ENCODE peak calls at places on chromosomes 1 and 21, in four cellular contexts. T, G, I and L are unnamed samples.
A peak's percentile ranks its signal among the peaks of the same experiment; 100 is the strongest.

GRCh38 chr1:96861836-96862235 is 140.3 kb downstream of the PTBP2 start:
- DNase-seq in I (no peak), G (no peak), T (no peak), L (no peak)

GRCh38 chr1:228185641-228185965 is 20.0 kb downstream of the IBA57 start:
- DNase-seq in I (no peak), G (no peak), T (no peak), L (no peak)

GRCh38 chr21:36113647-36114428 is 21.0 kb upstream of the CBR3 start:
- DNase-seq in G (peak; percentile 46), T (no peak), I (no peak), L (no peak)

GRCh38 chr1:96808186-96808585 is 86.6 kb downstream of the PTBP2 start:
- DNase-seq in T (no peak), G (no peak), I (no peak), L (no peak)

GRCh38 chr21:36260030-36260787 is 59.8 kb upstream of the MORC3 start:
- DNase-seq in T (no peak), G (no peak), I (peak; percentile 14), L (peak; percentile 21)

GRCh38 chr1:28792644-28793121 is 19.3 kb upstream of the OPRD1 start:
- DNase-seq in I (no peak), G (no peak), T (no peak), L (no peak)

GRCh38 chr1:226827458-226827857 is 43.0 kb upstream of the PSEN2 start:
- DNase-seq in T (no peak), I (peak; percentile 44), G (no peak), L (no peak)

GRCh38 chr1:238336531-238336930 is 445.8 kb upstream of the ZP4 start:
- DNase-seq in G (no peak), I (no peak), T (no peak), L (no peak)

GRCh38 chr1:149845416-149845815 is 54.0 kb upstream of the BOLA1 start:
- DNase-seq in T (no peak), I (no peak), G (no peak), L (no peak)

GRCh38 chr1:210726621-210727020 is 397.9 kb downstream of the HHAT start:
- DNase-seq in T (no peak), I (no peak), G (no peak), L (no peak)

GRCh38 chr1:226665505-226666163 is 73.4 kb downstream of the ITPKB start:
- DNase-seq in G (no peak), T (no peak), I (no peak), L (no peak)

GRCh38 chr1:1212780-1213152 is 1.2 kb downstream of the TNFRSF4 start:
- DNase-seq in T (no peak), G (no peak), I (no peak), L (no peak)

GRCh38 chr1:29077155-29077554 is 46.5 kb downstream of the TMEM200B start:
- DNase-seq in T (no peak), I (no peak), G (no peak), L (no peak)